ENCODE peak calls at places on chromosomes 1 and 21, in eight cellular contexts. One of them, this sample, is unnamed. For H3K4me1, the result is how much of the 10 kb centered on the place peaks cover.

GRCh38 chr1:59128239-59128736 is 168.6 kb upstream of the FGGY start:
- DNase-seq in CD8-positive, alpha-beta memory T cell: no peak
- DNase-seq in MM.1S: no peak
- DNase-seq in tibial nerve: no peak
- DNase-seq in NT2/D1: no peak
- DNase-seq in neural progenitor cell: no peak
- DNase-seq in fibroblast of lung: no peak
- DNase-seq in lower lobe of right lung: no peak
- DNase-seq in this sample: no peak

GRCh38 chr1:94081566-94082344 is 39.2 kb downstream of the ABCA4 start:
- DNase-seq in CD8-positive, alpha-beta memory T cell: no peak
- DNase-seq in MM.1S: no peak
- DNase-seq in tibial nerve: no peak
- DNase-seq in NT2/D1: no peak
- DNase-seq in neural progenitor cell: no peak
- DNase-seq in fibroblast of lung: peak
- DNase-seq in lower lobe of right lung: no peak
- DNase-seq in this sample: no peak

GRCh38 chr1:164563821-164564251 is 4.9 kb downstream of the PBX1 start:
- DNase-seq in CD8-positive, alpha-beta memory T cell: no peak
- DNase-seq in MM.1S: no peak
- DNase-seq in tibial nerve: no peak
- DNase-seq in NT2/D1: no peak
- DNase-seq in neural progenitor cell: no peak
- DNase-seq in fibroblast of lung: peak
- DNase-seq in lower lobe of right lung: no peak
- DNase-seq in this sample: no peak

GRCh38 chr1:176199707-176200106 is 7.4 kb downstream of the COP1 start:
- DNase-seq in CD8-positive, alpha-beta memory T cell: no peak
- DNase-seq in MM.1S: no peak
- DNase-seq in tibial nerve: no peak
- DNase-seq in NT2/D1: no peak
- DNase-seq in neural progenitor cell: no peak
- DNase-seq in fibroblast of lung: no peak
- DNase-seq in lower lobe of right lung: no peak
- DNase-seq in this sample: no peak

GRCh38 chr1:4071675-4072074 is 171.6 kb upstream of the C1orf174 start:
- DNase-seq in CD8-positive, alpha-beta memory T cell: no peak
- DNase-seq in MM.1S: no peak
- DNase-seq in tibial nerve: no peak
- DNase-seq in NT2/D1: no peak
- DNase-seq in neural progenitor cell: no peak
- DNase-seq in fibroblast of lung: no peak
- DNase-seq in lower lobe of right lung: no peak
- DNase-seq in this sample: no peak

GRCh38 chr21:41316641-41317392 is at the start of gene FAM3B:
- DNase-seq in CD8-positive, alpha-beta memory T cell: no peak
- DNase-seq in MM.1S: no peak
- DNase-seq in tibial nerve: no peak
- DNase-seq in NT2/D1: peak
- DNase-seq in neural progenitor cell: peak
- DNase-seq in fibroblast of lung: no peak
- DNase-seq in lower lobe of right lung: peak
- DNase-seq in this sample: no peak

GRCh38 chr1:198846506-198847010 is 207.7 kb downstream of the PTPRC start:
- DNase-seq in CD8-positive, alpha-beta memory T cell: no peak
- DNase-seq in MM.1S: no peak
- DNase-seq in tibial nerve: no peak
- DNase-seq in NT2/D1: no peak
- DNase-seq in neural progenitor cell: no peak
- DNase-seq in fibroblast of lung: no peak
- DNase-seq in lower lobe of right lung: no peak
- DNase-seq in this sample: no peak

GRCh38 chr1:51877434-51878306 is 857 bp downstream of the NRDC start:
- DNase-seq in CD8-positive, alpha-beta memory T cell: no peak
- DNase-seq in MM.1S: peak
- DNase-seq in tibial nerve: peak
- DNase-seq in NT2/D1: peak
- DNase-seq in neural progenitor cell: no peak
- DNase-seq in fibroblast of lung: peak
- DNase-seq in lower lobe of right lung: no peak
- DNase-seq in this sample: peak

GRCh38 chr1:53182688-53183276 is 13.8 kb upstream of the CPT2 start:
- DNase-seq in CD8-positive, alpha-beta memory T cell: no peak
- DNase-seq in MM.1S: no peak
- DNase-seq in tibial nerve: no peak
- DNase-seq in NT2/D1: no peak
- DNase-seq in neural progenitor cell: no peak
- DNase-seq in fibroblast of lung: no peak
- DNase-seq in lower lobe of right lung: no peak
- DNase-seq in this sample: no peak

GRCh38 chr1:29563571-29563970 is 327.2 kb downstream of the PTPRU start:
- DNase-seq in CD8-positive, alpha-beta memory T cell: no peak
- DNase-seq in MM.1S: no peak
- DNase-seq in tibial nerve: no peak
- DNase-seq in NT2/D1: no peak
- DNase-seq in neural progenitor cell: no peak
- DNase-seq in fibroblast of lung: peak
- DNase-seq in lower lobe of right lung: no peak
- DNase-seq in this sample: no peak

GRCh38 chr1:201016211-201016651 is 7.3 kb downstream of the KIF21B start:
- DNase-seq in CD8-positive, alpha-beta memory T cell: no peak
- DNase-seq in MM.1S: no peak
- DNase-seq in tibial nerve: no peak
- DNase-seq in NT2/D1: no peak
- DNase-seq in neural progenitor cell: no peak
- DNase-seq in fibroblast of lung: peak
- DNase-seq in lower lobe of right lung: peak
- DNase-seq in this sample: no peak

GRCh38 chr1:29323636-29324035 is 87.3 kb downstream of the PTPRU start:
- DNase-seq in CD8-positive, alpha-beta memory T cell: no peak
- DNase-seq in MM.1S: no peak
- DNase-seq in tibial nerve: no peak
- DNase-seq in NT2/D1: no peak
- DNase-seq in neural progenitor cell: no peak
- DNase-seq in fibroblast of lung: no peak
- DNase-seq in lower lobe of right lung: no peak
- DNase-seq in this sample: no peak

GRCh38 chr1:202249846-202250245 is 56.2 kb downstream of the LGR6 start:
- DNase-seq in CD8-positive, alpha-beta memory T cell: no peak
- DNase-seq in MM.1S: no peak
- DNase-seq in tibial nerve: no peak
- DNase-seq in NT2/D1: no peak
- DNase-seq in neural progenitor cell: no peak
- DNase-seq in fibroblast of lung: no peak
- DNase-seq in lower lobe of right lung: no peak
- DNase-seq in this sample: no peak

GRCh38 chr1:237029850-237030535 is 12.0 kb upstream of the RYR2 start:
- DNase-seq in CD8-positive, alpha-beta memory T cell: no peak
- DNase-seq in MM.1S: no peak
- DNase-seq in tibial nerve: no peak
- DNase-seq in NT2/D1: no peak
- DNase-seq in neural progenitor cell: no peak
- DNase-seq in fibroblast of lung: no peak
- DNase-seq in lower lobe of right lung: no peak
- DNase-seq in this sample: no peak

GRCh38 chr1:218346391-218347204 is 1.5 kb downstream of the TGFB2 start:
- DNase-seq in CD8-positive, alpha-beta memory T cell: no peak
- DNase-seq in MM.1S: no peak
- DNase-seq in tibial nerve: peak
- DNase-seq in NT2/D1: no peak
- DNase-seq in neural progenitor cell: peak
- DNase-seq in fibroblast of lung: peak
- DNase-seq in lower lobe of right lung: no peak
- DNase-seq in this sample: no peak

GRCh38 chr1:14442669-14443068 is 155.8 kb upstream of the KAZN start:
- DNase-seq in CD8-positive, alpha-beta memory T cell: no peak
- DNase-seq in MM.1S: no peak
- DNase-seq in tibial nerve: no peak
- DNase-seq in NT2/D1: no peak
- DNase-seq in neural progenitor cell: peak
- DNase-seq in fibroblast of lung: no peak
- DNase-seq in lower lobe of right lung: no peak
- DNase-seq in this sample: peak

GRCh38 chr1:110336300-110337039 is 2.7 kb upstream of the RBM15 start:
- DNase-seq in CD8-positive, alpha-beta memory T cell: no peak
- DNase-seq in MM.1S: no peak
- DNase-seq in tibial nerve: no peak
- DNase-seq in NT2/D1: no peak
- DNase-seq in neural progenitor cell: no peak
- DNase-seq in fibroblast of lung: no peak
- DNase-seq in lower lobe of right lung: no peak
- DNase-seq in this sample: no peak

GRCh38 chr1:152328801-152329391 is 3.9 kb upstream of the FLG start:
- DNase-seq in CD8-positive, alpha-beta memory T cell: no peak
- DNase-seq in MM.1S: no peak
- DNase-seq in tibial nerve: no peak
- DNase-seq in NT2/D1: no peak
- DNase-seq in neural progenitor cell: no peak
- DNase-seq in fibroblast of lung: no peak
- DNase-seq in lower lobe of right lung: no peak
- DNase-seq in this sample: no peak

GRCh38 chr1:203038891-203039608 is 12.8 kb downstream of the PPFIA4 start:
- DNase-seq in CD8-positive, alpha-beta memory T cell: peak
- DNase-seq in MM.1S: peak
- DNase-seq in tibial nerve: peak
- DNase-seq in NT2/D1: peak
- DNase-seq in neural progenitor cell: peak
- DNase-seq in fibroblast of lung: peak
- DNase-seq in lower lobe of right lung: peak
- DNase-seq in this sample: peak

GRCh38 chr1:195908121-195908520 is 700.1 kb downstream of the KCNT2 start:
- DNase-seq in CD8-positive, alpha-beta memory T cell: no peak
- DNase-seq in MM.1S: no peak
- DNase-seq in tibial nerve: no peak
- DNase-seq in NT2/D1: no peak
- DNase-seq in neural progenitor cell: no peak
- DNase-seq in fibroblast of lung: peak
- DNase-seq in lower lobe of right lung: no peak
- DNase-seq in this sample: no peak

GRCh38 chr1:225465793-225466517 is 38.1 kb upstream of the LBR start:
- DNase-seq in CD8-positive, alpha-beta memory T cell: no peak
- DNase-seq in MM.1S: no peak
- DNase-seq in tibial nerve: no peak
- DNase-seq in NT2/D1: no peak
- DNase-seq in neural progenitor cell: no peak
- DNase-seq in fibroblast of lung: no peak
- DNase-seq in lower lobe of right lung: no peak
- DNase-seq in this sample: no peak

GRCh38 chr21:27519357-27519756 is 552.5 kb upstream of the ADAMTS5 start:
- DNase-seq in CD8-positive, alpha-beta memory T cell: no peak
- DNase-seq in MM.1S: no peak
- DNase-seq in tibial nerve: no peak
- DNase-seq in NT2/D1: no peak
- DNase-seq in neural progenitor cell: no peak
- DNase-seq in fibroblast of lung: peak
- DNase-seq in lower lobe of right lung: no peak
- DNase-seq in this sample: no peak

GRCh38 chr1:231413749-231414082 is 8.4 kb downstream of the EGLN1 start:
- DNase-seq in CD8-positive, alpha-beta memory T cell: no peak
- DNase-seq in MM.1S: no peak
- DNase-seq in tibial nerve: no peak
- DNase-seq in NT2/D1: no peak
- DNase-seq in neural progenitor cell: no peak
- DNase-seq in fibroblast of lung: no peak
- DNase-seq in lower lobe of right lung: no peak
- DNase-seq in this sample: no peak
- H3K4me1 ChIP-seq in CD8-positive, alpha-beta memory T cell: half or more
- H3K4me1 ChIP-seq in MM.1S: under half
- H3K4me1 ChIP-seq in tibial nerve: under half
- H3K4me1 ChIP-seq in NT2/D1: under half
- H3K4me1 ChIP-seq in neural progenitor cell: under half
- H3K4me1 ChIP-seq in fibroblast of lung: under half
- H3K4me1 ChIP-seq in lower lobe of right lung: under half
- H3K4me1 ChIP-seq in this sample: under half

GRCh38 chr1:2226525-2227340 is 1.4 kb upstream of the SKI start:
- DNase-seq in CD8-positive, alpha-beta memory T cell: no peak
- DNase-seq in MM.1S: no peak
- DNase-seq in tibial nerve: no peak
- DNase-seq in NT2/D1: no peak
- DNase-seq in neural progenitor cell: no peak
- DNase-seq in fibroblast of lung: no peak
- DNase-seq in lower lobe of right lung: peak
- DNase-seq in this sample: no peak
- H3K4me1 ChIP-seq in CD8-positive, alpha-beta memory T cell: under half
- H3K4me1 ChIP-seq in MM.1S: under half
- H3K4me1 ChIP-seq in tibial nerve: under half
- H3K4me1 ChIP-seq in NT2/D1: under half
- H3K4me1 ChIP-seq in neural progenitor cell: under half
- H3K4me1 ChIP-seq in fibroblast of lung: under half
- H3K4me1 ChIP-seq in lower lobe of right lung: under half
- H3K4me1 ChIP-seq in this sample: under half

DNA sequence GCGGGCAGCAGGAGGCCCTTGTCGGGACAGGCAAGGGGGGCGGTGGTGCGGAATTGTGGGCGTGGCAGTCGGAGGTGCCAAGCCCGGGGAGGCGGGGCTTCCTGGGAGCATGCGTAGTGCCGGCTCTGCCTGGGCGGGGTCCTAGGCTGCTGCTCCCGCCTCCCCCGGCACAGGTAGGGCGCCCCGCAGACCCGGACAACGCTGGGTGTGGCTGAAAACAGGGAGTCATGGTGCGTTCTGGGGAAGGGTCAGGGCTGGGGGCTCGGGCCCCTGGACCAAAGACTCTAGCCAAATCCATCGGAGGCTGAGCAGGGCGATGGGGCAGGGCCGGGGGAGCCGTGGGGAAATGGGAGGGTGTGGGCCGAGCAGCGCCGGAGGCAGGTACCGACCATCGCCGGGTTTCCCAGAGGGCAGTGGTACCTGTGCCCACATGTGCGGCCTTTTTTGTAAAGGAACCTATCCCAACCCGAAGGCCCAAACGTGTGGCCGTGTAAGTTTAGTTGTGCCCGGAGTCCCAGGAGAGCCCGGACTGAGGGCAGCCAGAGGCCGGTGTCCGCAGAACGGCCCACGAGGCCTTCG is 231.9 kb downstream of the SDCCAG8 start:
- DNase-seq in CD8-positive, alpha-beta memory T cell: no peak
- DNase-seq in MM.1S: no peak
- DNase-seq in tibial nerve: no peak
- DNase-seq in NT2/D1: no peak
- DNase-seq in neural progenitor cell: no peak
- DNase-seq in fibroblast of lung: peak
- DNase-seq in lower lobe of right lung: no peak
- DNase-seq in this sample: no peak
- H3K4me1 ChIP-seq in CD8-positive, alpha-beta memory T cell: under half
- H3K4me1 ChIP-seq in MM.1S: under half
- H3K4me1 ChIP-seq in tibial nerve: under half
- H3K4me1 ChIP-seq in NT2/D1: under half
- H3K4me1 ChIP-seq in neural progenitor cell: under half
- H3K4me1 ChIP-seq in fibroblast of lung: under half
- H3K4me1 ChIP-seq in lower lobe of right lung: under half
- H3K4me1 ChIP-seq in this sample: under half

DNA sequence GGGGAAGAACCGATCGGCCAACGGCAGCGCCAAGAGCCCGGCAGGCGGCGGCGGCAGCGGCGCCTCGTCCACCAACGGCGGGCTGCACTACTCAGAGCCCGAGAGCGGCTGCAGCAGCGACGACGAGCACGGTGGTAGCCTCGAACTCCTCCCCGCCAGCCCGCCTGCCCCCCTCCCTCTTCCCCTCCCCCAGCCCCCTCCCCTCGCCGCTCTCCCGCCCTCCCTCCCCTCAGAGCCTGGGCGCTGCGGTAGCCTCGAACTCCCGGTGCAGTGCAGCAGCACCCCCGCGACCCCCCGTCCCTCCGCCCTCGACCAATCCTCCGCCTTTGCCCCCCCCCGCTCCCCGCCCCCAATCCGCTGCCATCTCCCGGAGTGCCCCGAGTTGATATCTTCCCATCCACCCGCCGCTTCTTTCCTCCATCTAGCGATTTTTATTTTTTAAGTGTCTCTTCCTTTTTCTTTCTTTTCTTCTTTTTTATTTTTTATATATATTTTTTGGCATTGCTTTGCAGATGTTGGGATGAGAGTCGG is 495 bp downstream of the RCOR3 start:
- DNase-seq in CD8-positive, alpha-beta memory T cell: no peak
- DNase-seq in MM.1S: peak
- DNase-seq in tibial nerve: peak
- DNase-seq in NT2/D1: peak
- DNase-seq in neural progenitor cell: no peak
- DNase-seq in fibroblast of lung: peak
- DNase-seq in lower lobe of right lung: no peak
- DNase-seq in this sample: peak
- H3K4me1 ChIP-seq in CD8-positive, alpha-beta memory T cell: under half
- H3K4me1 ChIP-seq in MM.1S: under half
- H3K4me1 ChIP-seq in tibial nerve: under half
- H3K4me1 ChIP-seq in NT2/D1: under half
- H3K4me1 ChIP-seq in neural progenitor cell: under half
- H3K4me1 ChIP-seq in fibroblast of lung: under half
- H3K4me1 ChIP-seq in lower lobe of right lung: under half
- H3K4me1 ChIP-seq in this sample: under half